ENCODE peak calls at places on chromosomes 4 and X, in ten cellular contexts. One of them, this sample, is unnamed.

GRCh38 chr4:5810151-5810550 is 82.7 kb downstream of the CRMP1 start:
- DNase-seq in omental fat pad: no peak
- DNase-seq in mucosa of descending colon: no peak
- DNase-seq in HCT116: no peak
- DNase-seq in stimulated activated CD8-positive, alpha-beta memory T cell treated with anti-CD3 and anti-CD28 coated beads, Interleukin-7, amount 100 ng/mL, for 4 hours: no peak
- DNase-seq in activated T-cell treated with anti-CD3 and anti-CD28 coated beads, Interleukin-2, amount 50 U/mL, for 4 hours: no peak
- DNase-seq in brain microvascular endothelial cell: no peak
- DNase-seq in HepG2: no peak
- DNase-seq in ureter: no peak
- DNase-seq in activated CD4-positive, alpha-beta T cell treated with anti-CD3 and anti-CD28 coated beads, Interleukin-2, amount 10 ng/mL, durations not matched to agents 7 days and 5 days: no peak
- DNase-seq in this sample: no peak

GRCh38 chrX:110420771-110421498 is 62.3 kb downstream of the RTL9 start:
- DNase-seq in omental fat pad: no peak
- DNase-seq in mucosa of descending colon: no peak
- DNase-seq in HCT116: no peak
- DNase-seq in stimulated activated CD8-positive, alpha-beta memory T cell treated with anti-CD3 and anti-CD28 coated beads, Interleukin-7, amount 100 ng/mL, for 4 hours: no peak
- DNase-seq in activated T-cell treated with anti-CD3 and anti-CD28 coated beads, Interleukin-2, amount 50 U/mL, for 4 hours: no peak
- DNase-seq in brain microvascular endothelial cell: no peak
- DNase-seq in HepG2: no peak
- DNase-seq in ureter: no peak
- DNase-seq in activated CD4-positive, alpha-beta T cell treated with anti-CD3 and anti-CD28 coated beads, Interleukin-2, amount 10 ng/mL, durations not matched to agents 7 days and 5 days: no peak
- DNase-seq in this sample: peak

GRCh38 chrX:9790866-9791265 is 4.6 kb downstream of the SHROOM2 start:
- DNase-seq in omental fat pad: no peak
- DNase-seq in mucosa of descending colon: no peak
- DNase-seq in HCT116: no peak
- DNase-seq in stimulated activated CD8-positive, alpha-beta memory T cell treated with anti-CD3 and anti-CD28 coated beads, Interleukin-7, amount 100 ng/mL, for 4 hours: no peak
- DNase-seq in activated T-cell treated with anti-CD3 and anti-CD28 coated beads, Interleukin-2, amount 50 U/mL, for 4 hours: no peak
- DNase-seq in brain microvascular endothelial cell: no peak
- DNase-seq in HepG2: no peak
- DNase-seq in ureter: no peak
- DNase-seq in activated CD4-positive, alpha-beta T cell treated with anti-CD3 and anti-CD28 coated beads, Interleukin-2, amount 10 ng/mL, durations not matched to agents 7 days and 5 days: no peak
- DNase-seq in this sample: no peak

GRCh38 chr4:113699772-113700171 is 61.8 kb downstream of the CAMK2D start:
- DNase-seq in omental fat pad: no peak
- DNase-seq in mucosa of descending colon: no peak
- DNase-seq in HCT116: no peak
- DNase-seq in stimulated activated CD8-positive, alpha-beta memory T cell treated with anti-CD3 and anti-CD28 coated beads, Interleukin-7, amount 100 ng/mL, for 4 hours: no peak
- DNase-seq in activated T-cell treated with anti-CD3 and anti-CD28 coated beads, Interleukin-2, amount 50 U/mL, for 4 hours: no peak
- DNase-seq in brain microvascular endothelial cell: no peak
- DNase-seq in HepG2: no peak
- DNase-seq in ureter: no peak
- DNase-seq in activated CD4-positive, alpha-beta T cell treated with anti-CD3 and anti-CD28 coated beads, Interleukin-2, amount 10 ng/mL, durations not matched to agents 7 days and 5 days: no peak
- DNase-seq in this sample: no peak

GRCh38 chrX:103878466-103879151 is 46.6 kb upstream of the RAB9B start:
- DNase-seq in omental fat pad: no peak
- DNase-seq in mucosa of descending colon: peak
- DNase-seq in HCT116: peak
- DNase-seq in stimulated activated CD8-positive, alpha-beta memory T cell treated with anti-CD3 and anti-CD28 coated beads, Interleukin-7, amount 100 ng/mL, for 4 hours: no peak
- DNase-seq in activated T-cell treated with anti-CD3 and anti-CD28 coated beads, Interleukin-2, amount 50 U/mL, for 4 hours: no peak
- DNase-seq in brain microvascular endothelial cell: peak
- DNase-seq in HepG2: peak
- DNase-seq in ureter: no peak
- DNase-seq in activated CD4-positive, alpha-beta T cell treated with anti-CD3 and anti-CD28 coated beads, Interleukin-2, amount 10 ng/mL, durations not matched to agents 7 days and 5 days: no peak
- DNase-seq in this sample: peak

GRCh38 chr4:122073615-122074014 is 78.5 kb upstream of the BLTP1 start:
- DNase-seq in omental fat pad: no peak
- DNase-seq in mucosa of descending colon: no peak
- DNase-seq in HCT116: no peak
- DNase-seq in stimulated activated CD8-positive, alpha-beta memory T cell treated with anti-CD3 and anti-CD28 coated beads, Interleukin-7, amount 100 ng/mL, for 4 hours: no peak
- DNase-seq in activated T-cell treated with anti-CD3 and anti-CD28 coated beads, Interleukin-2, amount 50 U/mL, for 4 hours: no peak
- DNase-seq in brain microvascular endothelial cell: no peak
- DNase-seq in HepG2: no peak
- DNase-seq in ureter: no peak
- DNase-seq in activated CD4-positive, alpha-beta T cell treated with anti-CD3 and anti-CD28 coated beads, Interleukin-2, amount 10 ng/mL, durations not matched to agents 7 days and 5 days: no peak
- DNase-seq in this sample: no peak

GRCh38 chrX:15946783-15947550 is 92.4 kb upstream of the AP1S2 start:
- DNase-seq in omental fat pad: no peak
- DNase-seq in mucosa of descending colon: no peak
- DNase-seq in HCT116: no peak
- DNase-seq in stimulated activated CD8-positive, alpha-beta memory T cell treated with anti-CD3 and anti-CD28 coated beads, Interleukin-7, amount 100 ng/mL, for 4 hours: no peak
- DNase-seq in activated T-cell treated with anti-CD3 and anti-CD28 coated beads, Interleukin-2, amount 50 U/mL, for 4 hours: no peak
- DNase-seq in brain microvascular endothelial cell: peak
- DNase-seq in HepG2: no peak
- DNase-seq in ureter: no peak
- DNase-seq in activated CD4-positive, alpha-beta T cell treated with anti-CD3 and anti-CD28 coated beads, Interleukin-2, amount 10 ng/mL, durations not matched to agents 7 days and 5 days: no peak
- DNase-seq in this sample: peak

GRCh38 chrX:16869393-16870094 is 618 bp downstream of the RBBP7 start:
- DNase-seq in omental fat pad: no peak
- DNase-seq in mucosa of descending colon: peak
- DNase-seq in HCT116: no peak
- DNase-seq in stimulated activated CD8-positive, alpha-beta memory T cell treated with anti-CD3 and anti-CD28 coated beads, Interleukin-7, amount 100 ng/mL, for 4 hours: no peak
- DNase-seq in activated T-cell treated with anti-CD3 and anti-CD28 coated beads, Interleukin-2, amount 50 U/mL, for 4 hours: peak
- DNase-seq in brain microvascular endothelial cell: no peak
- DNase-seq in HepG2: no peak
- DNase-seq in ureter: no peak
- DNase-seq in activated CD4-positive, alpha-beta T cell treated with anti-CD3 and anti-CD28 coated beads, Interleukin-2, amount 10 ng/mL, durations not matched to agents 7 days and 5 days: peak
- DNase-seq in this sample: no peak

GRCh38 chr4:6420036-6420435 is 52.4 kb downstream of the PPP2R2C start:
- DNase-seq in omental fat pad: no peak
- DNase-seq in mucosa of descending colon: no peak
- DNase-seq in HCT116: no peak
- DNase-seq in stimulated activated CD8-positive, alpha-beta memory T cell treated with anti-CD3 and anti-CD28 coated beads, Interleukin-7, amount 100 ng/mL, for 4 hours: no peak
- DNase-seq in activated T-cell treated with anti-CD3 and anti-CD28 coated beads, Interleukin-2, amount 50 U/mL, for 4 hours: no peak
- DNase-seq in brain microvascular endothelial cell: no peak
- DNase-seq in HepG2: no peak
- DNase-seq in ureter: no peak
- DNase-seq in activated CD4-positive, alpha-beta T cell treated with anti-CD3 and anti-CD28 coated beads, Interleukin-2, amount 10 ng/mL, durations not matched to agents 7 days and 5 days: no peak
- DNase-seq in this sample: no peak

GRCh38 chrX:95367286-95367685 is 1317.4 kb upstream of the DIAPH2 start:
- DNase-seq in omental fat pad: no peak
- DNase-seq in mucosa of descending colon: no peak
- DNase-seq in HCT116: no peak
- DNase-seq in stimulated activated CD8-positive, alpha-beta memory T cell treated with anti-CD3 and anti-CD28 coated beads, Interleukin-7, amount 100 ng/mL, for 4 hours: no peak
- DNase-seq in activated T-cell treated with anti-CD3 and anti-CD28 coated beads, Interleukin-2, amount 50 U/mL, for 4 hours: no peak
- DNase-seq in brain microvascular endothelial cell: no peak
- DNase-seq in HepG2: no peak
- DNase-seq in ureter: no peak
- DNase-seq in activated CD4-positive, alpha-beta T cell treated with anti-CD3 and anti-CD28 coated beads, Interleukin-2, amount 10 ng/mL, durations not matched to agents 7 days and 5 days: no peak
- DNase-seq in this sample: no peak

GRCh38 chr4:1022739-1023066 is 11.3 kb downstream of the FGFRL1 start:
- DNase-seq in omental fat pad: no peak
- DNase-seq in mucosa of descending colon: no peak
- DNase-seq in HCT116: no peak
- DNase-seq in stimulated activated CD8-positive, alpha-beta memory T cell treated with anti-CD3 and anti-CD28 coated beads, Interleukin-7, amount 100 ng/mL, for 4 hours: no peak
- DNase-seq in activated T-cell treated with anti-CD3 and anti-CD28 coated beads, Interleukin-2, amount 50 U/mL, for 4 hours: no peak
- DNase-seq in brain microvascular endothelial cell: no peak
- DNase-seq in HepG2: no peak
- DNase-seq in ureter: no peak
- DNase-seq in activated CD4-positive, alpha-beta T cell treated with anti-CD3 and anti-CD28 coated beads, Interleukin-2, amount 10 ng/mL, durations not matched to agents 7 days and 5 days: no peak
- DNase-seq in this sample: no peak

GRCh38 chrX:4670606-4671005 is 957.2 kb upstream of the PRKX start:
- DNase-seq in omental fat pad: no peak
- DNase-seq in mucosa of descending colon: no peak
- DNase-seq in HCT116: no peak
- DNase-seq in stimulated activated CD8-positive, alpha-beta memory T cell treated with anti-CD3 and anti-CD28 coated beads, Interleukin-7, amount 100 ng/mL, for 4 hours: no peak
- DNase-seq in activated T-cell treated with anti-CD3 and anti-CD28 coated beads, Interleukin-2, amount 50 U/mL, for 4 hours: no peak
- DNase-seq in brain microvascular endothelial cell: no peak
- DNase-seq in HepG2: no peak
- DNase-seq in ureter: no peak
- DNase-seq in activated CD4-positive, alpha-beta T cell treated with anti-CD3 and anti-CD28 coated beads, Interleukin-2, amount 10 ng/mL, durations not matched to agents 7 days and 5 days: no peak
- DNase-seq in this sample: no peak

GRCh38 chr4:105113800-105114199 is 32.9 kb upstream of the TET2 start:
- DNase-seq in omental fat pad: no peak
- DNase-seq in mucosa of descending colon: no peak
- DNase-seq in HCT116: no peak
- DNase-seq in stimulated activated CD8-positive, alpha-beta memory T cell treated with anti-CD3 and anti-CD28 coated beads, Interleukin-7, amount 100 ng/mL, for 4 hours: no peak
- DNase-seq in activated T-cell treated with anti-CD3 and anti-CD28 coated beads, Interleukin-2, amount 50 U/mL, for 4 hours: no peak
- DNase-seq in brain microvascular endothelial cell: no peak
- DNase-seq in HepG2: no peak
- DNase-seq in ureter: no peak
- DNase-seq in activated CD4-positive, alpha-beta T cell treated with anti-CD3 and anti-CD28 coated beads, Interleukin-2, amount 10 ng/mL, durations not matched to agents 7 days and 5 days: no peak
- DNase-seq in this sample: no peak

GRCh38 chr4:31788676-31789075 is 1068.5 kb downstream of the PCDH7 start:
- DNase-seq in omental fat pad: no peak
- DNase-seq in mucosa of descending colon: no peak
- DNase-seq in HCT116: no peak
- DNase-seq in stimulated activated CD8-positive, alpha-beta memory T cell treated with anti-CD3 and anti-CD28 coated beads, Interleukin-7, amount 100 ng/mL, for 4 hours: no peak
- DNase-seq in activated T-cell treated with anti-CD3 and anti-CD28 coated beads, Interleukin-2, amount 50 U/mL, for 4 hours: no peak
- DNase-seq in brain microvascular endothelial cell: no peak
- DNase-seq in HepG2: no peak
- DNase-seq in ureter: no peak
- DNase-seq in activated CD4-positive, alpha-beta T cell treated with anti-CD3 and anti-CD28 coated beads, Interleukin-2, amount 10 ng/mL, durations not matched to agents 7 days and 5 days: no peak
- DNase-seq in this sample: no peak

GRCh38 chr4:177351611-177352010 is 41.9 kb downstream of the NEIL3 start:
- DNase-seq in omental fat pad: no peak
- DNase-seq in mucosa of descending colon: no peak
- DNase-seq in HCT116: no peak
- DNase-seq in stimulated activated CD8-positive, alpha-beta memory T cell treated with anti-CD3 and anti-CD28 coated beads, Interleukin-7, amount 100 ng/mL, for 4 hours: no peak
- DNase-seq in activated T-cell treated with anti-CD3 and anti-CD28 coated beads, Interleukin-2, amount 50 U/mL, for 4 hours: no peak
- DNase-seq in brain microvascular endothelial cell: no peak
- DNase-seq in HepG2: no peak
- DNase-seq in ureter: no peak
- DNase-seq in activated CD4-positive, alpha-beta T cell treated with anti-CD3 and anti-CD28 coated beads, Interleukin-2, amount 10 ng/mL, durations not matched to agents 7 days and 5 days: no peak
- DNase-seq in this sample: no peak

GRCh38 chr4:27149541-27150212 is 289.0 kb downstream of the STIM2 start:
- DNase-seq in omental fat pad: no peak
- DNase-seq in mucosa of descending colon: no peak
- DNase-seq in HCT116: no peak
- DNase-seq in stimulated activated CD8-positive, alpha-beta memory T cell treated with anti-CD3 and anti-CD28 coated beads, Interleukin-7, amount 100 ng/mL, for 4 hours: no peak
- DNase-seq in activated T-cell treated with anti-CD3 and anti-CD28 coated beads, Interleukin-2, amount 50 U/mL, for 4 hours: no peak
- DNase-seq in brain microvascular endothelial cell: no peak
- DNase-seq in HepG2: no peak
- DNase-seq in ureter: no peak
- DNase-seq in activated CD4-positive, alpha-beta T cell treated with anti-CD3 and anti-CD28 coated beads, Interleukin-2, amount 10 ng/mL, durations not matched to agents 7 days and 5 days: no peak
- DNase-seq in this sample: peak